ENCODE peak calls at places on chromosomes 7 and 10, in five cellular contexts. Z is CD8-positive, alpha-beta T cell; H is cardiac fibroblast; P is DND-41; D is NB4. U is an unnamed sample.

GRCh38 chr10:102120987-102121738 is 995 bp upstream of the LDB1 start:
- DNase-seq in Z (peak), H (peak), D (no peak), P (peak), U (peak)

GRCh38 chr10:125691160-125691981 is 8.4 kb upstream of the TEX36 start:
- DNase-seq in P (no peak), D (no peak), H (no peak), Z (no peak), U (no peak)

GRCh38 chr10:97593423-97593822 is 3.9 kb downstream of the C10orf62 start:
- DNase-seq in Z (no peak), H (peak), D (no peak), P (no peak), U (no peak)

GRCh38 chr7:139994356-139994755 is 68.4 kb downstream of the PARP12 start:
- DNase-seq in H (no peak), D (no peak), Z (no peak), P (no peak), U (no peak)

GRCh38 chr7:138872576-138872975 is 74.6 kb upstream of the ATP6V0A4 start:
- DNase-seq in D (no peak), Z (no peak), P (no peak), H (no peak), U (no peak)

GRCh38 chr7:75985518-75986146 is 8.8 kb downstream of the TMEM120A start:
- DNase-seq in D (no peak), H (no peak), P (no peak), Z (no peak), U (peak)

GRCh38 chr10:48708144-48708543 is 23.5 kb downstream of the WDFY4 start:
- DNase-seq in H (peak), D (no peak), P (no peak), Z (no peak), U (no peak)

GRCh38 chr7:39517240-39517639 is 49.0 kb upstream of the YAE1 start:
- DNase-seq in D (no peak), Z (no peak), H (no peak), P (no peak), U (no peak)

GRCh38 chr10:102322914-102323313 is 72.6 kb upstream of the NFKB2 start:
- DNase-seq in D (peak), Z (peak), H (peak), P (peak), U (no peak)

GRCh38 chr7:92813390-92814024 is 22.9 kb downstream of the CDK6 start:
- DNase-seq in Z (no peak), P (peak), D (peak), H (peak), U (no peak)

GRCh38 chr10:80108576-80109239 is 23.8 kb upstream of the PLAC9 start:
- DNase-seq in H (peak), P (peak), Z (no peak), D (no peak), U (no peak)

GRCh38 chr7:5363729-5364128 is 59.9 kb downstream of the TNRC18 start:
- DNase-seq in H (no peak), P (no peak), D (no peak), Z (no peak), U (no peak)

GRCh38 chr7:82468435-82468834 is 24.9 kb upstream of the CACNA2D1 start:
- DNase-seq in Z (no peak), P (no peak), D (no peak), H (peak), U (no peak)

GRCh38 chr10:63720072-63720537 is 198.9 kb downstream of the REEP3 start:
- DNase-seq in Z (peak), H (peak), D (peak), P (peak), U (no peak)

GRCh38 chr10:30284860-30285594 is 64.1 kb downstream of the MTPAP start:
- DNase-seq in P (no peak), Z (no peak), D (peak), H (peak), U (no peak)

GRCh38 chr10:86876748-86877147 is 80.7 kb downstream of the MMRN2 start:
- DNase-seq in H (peak), D (peak), Z (no peak), P (no peak), U (no peak)

GRCh38 chr7:113331155-113331898 is 213.0 kb upstream of the SMIM30 start:
- DNase-seq in D (no peak), Z (no peak), H (no peak), P (peak), U (no peak)

GRCh38 chr7:136502162-136502561 is 366.3 kb upstream of the CHRM2 start:
- DNase-seq in P (no peak), D (no peak), H (no peak), Z (no peak), U (no peak)

GRCh38 chr7:149625947-149626392 is 128.4 kb upstream of the ZNF746 start:
- DNase-seq in Z (no peak), D (peak), P (no peak), H (no peak), U (no peak)

GRCh38 chr7:33886100-33886623 is 19.2 kb upstream of the BMPER start:
- DNase-seq in P (peak), H (no peak), D (peak), Z (no peak), U (no peak)
- TF ChIP-seq CTCF in P (peak), H (peak), D (peak), Z (no peak), U (peak)

GRCh38 chr7:118590107-118590506 is 365.6 kb downstream of the ANKRD7 start:
- DNase-seq in D (peak), H (no peak), Z (no peak), P (peak), U (no peak)
- TF ChIP-seq CTCF in D (peak), H (peak), Z (no peak), P (peak), U (peak)

DNA sequence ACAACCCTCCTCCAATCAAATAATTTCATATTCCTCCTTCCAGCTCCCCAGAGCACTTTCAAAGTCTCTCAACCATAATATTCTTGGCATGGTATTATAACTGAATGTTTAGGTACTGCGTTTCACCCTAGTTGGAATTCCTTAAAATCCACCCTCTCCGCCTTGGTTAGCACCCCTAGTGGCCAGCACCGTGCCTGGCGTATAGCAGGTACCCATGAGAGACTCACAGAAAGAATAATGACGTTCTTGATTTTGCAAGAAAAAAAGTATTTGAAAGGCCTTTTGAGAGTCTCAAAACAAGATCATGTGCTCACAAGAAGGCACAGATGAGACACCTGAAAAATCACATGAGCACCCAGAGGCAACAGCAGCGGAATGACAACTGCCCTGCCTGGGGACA is 50.8 kb downstream of the GLI3 start:
- DNase-seq in D (peak), P (no peak), Z (no peak), H (no peak), U (no peak)
- TF ChIP-seq CTCF in D (peak), P (peak), Z (no peak), H (peak), U (peak)

DNA sequence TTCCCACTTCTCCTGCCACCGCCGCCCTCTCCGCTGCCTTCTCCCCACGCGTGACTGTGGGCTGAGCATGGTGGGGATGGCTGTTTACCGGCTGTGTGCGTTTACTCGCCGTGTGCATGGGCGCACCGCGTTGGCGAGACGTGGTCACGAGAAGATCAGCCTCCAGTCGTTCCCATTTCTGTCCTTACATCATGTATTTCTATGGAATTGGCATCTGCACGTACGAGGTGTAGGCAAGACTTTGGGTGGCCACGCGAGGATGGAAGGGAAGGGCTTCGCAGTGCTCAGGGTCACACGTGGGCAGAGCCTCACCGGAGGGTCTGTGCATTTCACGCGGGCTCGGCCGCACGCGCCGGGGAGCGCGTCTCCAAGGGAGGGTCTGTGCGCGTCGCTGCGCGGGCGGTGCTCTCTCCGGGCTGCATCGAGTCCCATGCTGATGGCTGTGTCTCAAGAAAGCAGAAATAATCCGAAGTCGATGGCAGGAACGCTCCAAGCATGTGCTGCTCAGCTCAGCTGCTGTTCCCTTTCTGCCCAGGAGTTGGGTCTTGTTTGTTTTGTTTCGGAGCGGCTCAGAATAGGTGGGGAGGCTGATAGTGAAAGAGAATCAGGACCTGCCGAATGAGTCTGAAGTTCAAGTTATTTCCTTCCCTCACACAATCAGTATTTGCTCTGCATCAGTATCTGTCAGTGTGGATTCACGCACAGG is 973 bp downstream of the CAMK1D start:
- DNase-seq in D (peak), P (peak), Z (peak), H (peak), U (peak)
- TF ChIP-seq CTCF in D (no peak), P (peak), Z (no peak), H (no peak), U (no peak)

GRCh38 chr7:77293046-77293445 is 93.4 kb upstream of the FGL2 start:
- DNase-seq in Z (no peak), D (no peak), H (no peak), P (no peak), U (no peak)
- TF ChIP-seq CTCF in Z (no peak), D (peak), H (no peak), P (no peak), U (no peak)

U was measured in upper lobe of right lung.